ENCODE peak calls at places on chromosomes 2 and 18, in nine cellular contexts. I is stimulated activated CD8-positive, alpha-beta memory T cell treated with anti-CD3 and anti-CD28 coated beads, Interleukin-7, amount 100 ng/mL, for 4 hours; V is Caki2; T is DMS153; Y is CD8-positive, alpha-beta memory T cell; X is omental fat pad; G is T-helper 9 cell; W is lung; D is H9. N is an unnamed sample.

GRCh38 chr2:233489666-233490065 is 76.9 kb downstream of the USP40 start:
- DNase-seq in I (no peak), V (no peak), T (no peak), Y (no peak), X (no peak), G (no peak), W (no peak), D (no peak), N (no peak)

GRCh38 chr18:46759885-46760284 is 3.0 kb upstream of the ST8SIA5 start:
- DNase-seq in I (no peak), V (no peak), T (no peak), Y (no peak), X (no peak), G (no peak), W (no peak), D (no peak), N (no peak)

GRCh38 chr2:98026292-98026691 is 30.5 kb upstream of the TMEM131 start:
- DNase-seq in I (no peak), V (no peak), T (no peak), Y (no peak), X (no peak), G (no peak), W (no peak), D (no peak), N (no peak)

GRCh38 chr2:20307311-20307710 is 43.3 kb downstream of the PUM2 start:
- DNase-seq in I (no peak), V (no peak), T (no peak), Y (no peak), X (no peak), G (no peak), W (no peak), D (no peak), N (no peak)

GRCh38 chr2:112794131-112794733 is 9.9 kb upstream of the IL1A start:
- DNase-seq in I (no peak), V (peak), T (no peak), Y (no peak), X (peak), G (no peak), W (peak), D (no peak), N (no peak)

GRCh38 chr2:28360742-28361293 is 31.8 kb upstream of the FOSL2 start:
- DNase-seq in I (no peak), V (peak), T (no peak), Y (no peak), X (peak), G (no peak), W (no peak), D (no peak), N (no peak)

GRCh38 chr2:233048569-233049193 is 11.5 kb upstream of the INPP5D start:
- DNase-seq in I (no peak), V (no peak), T (no peak), Y (no peak), X (no peak), G (no peak), W (no peak), D (no peak), N (no peak)

GRCh38 chr2:201196003-201196402 is 13.1 kb downstream of the CASP10 start:
- DNase-seq in I (no peak), V (no peak), T (no peak), Y (no peak), X (no peak), G (no peak), W (no peak), D (no peak), N (no peak)

GRCh38 chr18:39835303-39836030 is 2119.6 kb upstream of the PIK3C3 start:
- DNase-seq in I (no peak), V (no peak), T (no peak), Y (no peak), X (no peak), G (no peak), W (no peak), D (no peak), N (no peak)

GRCh38 chr2:233434666-233435375 is 80.5 kb downstream of the DGKD start:
- DNase-seq in I (no peak), V (no peak), T (no peak), Y (no peak), X (peak), G (no peak), W (no peak), D (peak), N (no peak)

GRCh38 chr2:54644236-54644635 is 79.2 kb upstream of the EML6 start:
- DNase-seq in I (no peak), V (no peak), T (no peak), Y (no peak), X (no peak), G (no peak), W (no peak), D (no peak), N (no peak)

GRCh38 chr2:150041721-150042450 is 445.6 kb downstream of the RND3 start:
- DNase-seq in I (no peak), V (no peak), T (no peak), Y (no peak), X (no peak), G (no peak), W (no peak), D (no peak), N (no peak)

GRCh38 chr18:46406539-46406932 is 250.5 kb downstream of the LOXHD1 start:
- DNase-seq in I (no peak), V (no peak), T (peak), Y (no peak), X (no peak), G (no peak), W (no peak), D (no peak), N (peak)

GRCh38 chr2:99481941-99482340 is 7.9 kb downstream of the REV1 start:
- DNase-seq in I (no peak), V (no peak), T (peak), Y (no peak), X (no peak), G (no peak), W (no peak), D (peak), N (no peak)

GRCh38 chr2:219054956-219055903 is 5.5 kb downstream of the IHH start:
- DNase-seq in I (no peak), V (no peak), T (no peak), Y (no peak), X (no peak), G (no peak), W (no peak), D (no peak), N (no peak)

GRCh38 chr18:43847164-43848091 is 570.1 kb upstream of the SYT4 start:
- DNase-seq in I (no peak), V (peak), T (peak), Y (no peak), X (no peak), G (no peak), W (no peak), D (no peak), N (no peak)

GRCh38 chr2:28639836-28640235 is 111.8 kb upstream of the PPP1CB start:
- DNase-seq in I (no peak), V (peak), T (peak), Y (no peak), X (no peak), G (no peak), W (no peak), D (no peak), N (peak)

GRCh38 chr2:126890962-126891450 is 7.7 kb upstream of the TEX51 start:
- DNase-seq in I (no peak), V (no peak), T (no peak), Y (no peak), X (no peak), G (no peak), W (no peak), D (no peak), N (no peak)

GRCh38 chr2:206936006-206936405 is 3.3 kb upstream of the CPO start:
- DNase-seq in I (no peak), V (no peak), T (no peak), Y (no peak), X (no peak), G (no peak), W (no peak), D (no peak), N (no peak)

GRCh38 chr18:77108001-77108692 is 24.4 kb downstream of the MBP start:
- DNase-seq in I (no peak), V (no peak), T (no peak), Y (no peak), X (no peak), G (no peak), W (no peak), D (no peak), N (no peak)

GRCh38 chr2:165055081-165055879 is 100.0 kb upstream of the SLC38A11 start:
- DNase-seq in I (no peak), V (peak), T (peak), Y (no peak), X (no peak), G (no peak), W (no peak), D (no peak), N (no peak)

GRCh38 chr2:219418155-219418569 is at the start of gene DES:
- DNase-seq in I (no peak), V (no peak), T (no peak), Y (no peak), X (no peak), G (no peak), W (no peak), D (peak), N (no peak)

GRCh38 chr2:54704688-54705605 is 18.5 kb upstream of the EML6 start:
- DNase-seq in I (no peak), V (no peak), T (peak), Y (peak), X (no peak), G (no peak), W (no peak), D (no peak), N (peak)

GRCh38 chr18:25132786-25133496 is 219.0 kb downstream of the ZNF521 start:
- DNase-seq in I (no peak), V (no peak), T (no peak), Y (no peak), X (no peak), G (no peak), W (no peak), D (no peak), N (no peak)

GRCh38 chr2:212958757-212959295 is 192.6 kb downstream of the IKZF2 start:
- DNase-seq in I (no peak), V (no peak), T (no peak), Y (peak), X (no peak), G (no peak), W (no peak), D (no peak), N (no peak)

GRCh38 chr2:37324786-37325624 is at the start of gene PRKD3:
- DNase-seq in I (peak), V (peak), T (no peak), Y (peak), X (no peak), G (peak), W (peak), D (peak), N (peak)

GRCh38 chr2:68971591-68972231 is 2.7 kb upstream of the GKN1 start:
- DNase-seq in I (no peak), V (peak), T (no peak), Y (no peak), X (no peak), G (no peak), W (no peak), D (no peak), N (no peak)

GRCh38 chr2:176508984-176509383 is 239.7 kb downstream of the MTX2 start:
- DNase-seq in I (no peak), V (peak), T (no peak), Y (no peak), X (no peak), G (no peak), W (no peak), D (no peak), N (no peak)

GRCh38 chr2:241897231-241897916 is 27.8 kb downstream of the RTP5 start:
- DNase-seq in I (no peak), V (no peak), T (no peak), Y (no peak), X (no peak), G (no peak), W (no peak), D (peak), N (no peak)

GRCh38 chr2:69013123-69013836 is at the start of gene ANTXR1:
- DNase-seq in I (no peak), V (peak), T (peak), Y (no peak), X (no peak), G (no peak), W (peak), D (peak), N (peak)

GRCh38 chr2:8551622-8552074 is 130.2 kb upstream of the ID2 start:
- DNase-seq in I (peak), V (no peak), T (no peak), Y (peak), X (peak), G (no peak), W (no peak), D (peak), N (no peak)

GRCh38 chr2:186780701-186781316 is 68.2 kb downstream of the ZSWIM2 start:
- DNase-seq in I (no peak), V (peak), T (no peak), Y (no peak), X (no peak), G (no peak), W (no peak), D (peak), N (no peak)

GRCh38 chr18:55501594-55502345 is 86.2 kb downstream of the TCF4 start:
- DNase-seq in I (no peak), V (no peak), T (no peak), Y (no peak), X (no peak), G (no peak), W (no peak), D (no peak), N (no peak)

GRCh38 chr18:58666176-58666575 is 5.1 kb upstream of the MALT1 start:
- DNase-seq in I (no peak), V (no peak), T (no peak), Y (no peak), X (no peak), G (no peak), W (no peak), D (no peak), N (no peak)

GRCh38 chr2:207041279-207041678 is 102.0 kb downstream of the CPO start:
- DNase-seq in I (no peak), V (no peak), T (no peak), Y (no peak), X (no peak), G (no peak), W (no peak), D (no peak), N (no peak)

GRCh38 chr18:49520661-49521145 is 33.7 kb upstream of the C18orf32 start:
- DNase-seq in I (no peak), V (no peak), T (no peak), Y (no peak), X (no peak), G (no peak), W (no peak), D (no peak), N (peak)

GRCh38 chr2:177604291-177605065 is 211.9 kb downstream of the AGPS start:
- DNase-seq in I (no peak), V (peak), T (peak), Y (no peak), X (no peak), G (no peak), W (no peak), D (peak), N (peak)